ENCODE peak calls at places on chromosome 2, in nine cellular contexts. One of them, this sample, is unnamed.

GRCh38 chr2:47065771-47066380 is 89.2 kb downstream of the STPG4 start:
- DNase-seq in activated T-cell treated with anti-CD3 and anti-CD28 coated beads, Interleukin-2, amount 50 U/mL, for 4 hours: no peak
- DNase-seq in activated naive CD8-positive, alpha-beta T cell treated with anti-CD3 and anti-CD28 coated beads, Interleukin-2, amount 50 U/mL, for 24 hours: no peak
- DNase-seq in H7: no peak
- DNase-seq in activated CD4-positive, alpha-beta T cell treated with anti-CD3 and anti-CD28 coated beads, Interleukin-2, amount 50 U/mL, for 4 hours: no peak
- DNase-seq in activated CD8-positive, alpha-beta memory T cell treated with anti-CD3 and anti-CD28 coated beads for 48 hours: no peak
- DNase-seq in substantia nigra: no peak
- DNase-seq in M059J: peak; percentile 97
- DNase-seq in pons: no peak
- DNase-seq in this sample: no peak

GRCh38 chr2:53740170-53740569 is 27.4 kb upstream of the CHAC2 start:
- DNase-seq in activated T-cell treated with anti-CD3 and anti-CD28 coated beads, Interleukin-2, amount 50 U/mL, for 4 hours: no peak
- DNase-seq in activated naive CD8-positive, alpha-beta T cell treated with anti-CD3 and anti-CD28 coated beads, Interleukin-2, amount 50 U/mL, for 24 hours: no peak
- DNase-seq in H7: peak; percentile 6
- DNase-seq in activated CD4-positive, alpha-beta T cell treated with anti-CD3 and anti-CD28 coated beads, Interleukin-2, amount 50 U/mL, for 4 hours: no peak
- DNase-seq in activated CD8-positive, alpha-beta memory T cell treated with anti-CD3 and anti-CD28 coated beads for 48 hours: no peak
- DNase-seq in substantia nigra: no peak
- DNase-seq in M059J: peak; percentile 43
- DNase-seq in pons: peak; percentile 68
- DNase-seq in this sample: peak; percentile 3

GRCh38 chr2:65532318-65532717 is 99.9 kb upstream of the SPRED2 start:
- DNase-seq in activated T-cell treated with anti-CD3 and anti-CD28 coated beads, Interleukin-2, amount 50 U/mL, for 4 hours: no peak
- DNase-seq in activated naive CD8-positive, alpha-beta T cell treated with anti-CD3 and anti-CD28 coated beads, Interleukin-2, amount 50 U/mL, for 24 hours: no peak
- DNase-seq in H7: no peak
- DNase-seq in activated CD4-positive, alpha-beta T cell treated with anti-CD3 and anti-CD28 coated beads, Interleukin-2, amount 50 U/mL, for 4 hours: no peak
- DNase-seq in activated CD8-positive, alpha-beta memory T cell treated with anti-CD3 and anti-CD28 coated beads for 48 hours: no peak
- DNase-seq in substantia nigra: no peak
- DNase-seq in M059J: no peak
- DNase-seq in pons: no peak
- DNase-seq in this sample: no peak

GRCh38 chr2:223591596-223591995 is 10.6 kb downstream of the SCG2 start:
- DNase-seq in activated T-cell treated with anti-CD3 and anti-CD28 coated beads, Interleukin-2, amount 50 U/mL, for 4 hours: no peak
- DNase-seq in activated naive CD8-positive, alpha-beta T cell treated with anti-CD3 and anti-CD28 coated beads, Interleukin-2, amount 50 U/mL, for 24 hours: no peak
- DNase-seq in H7: no peak
- DNase-seq in activated CD4-positive, alpha-beta T cell treated with anti-CD3 and anti-CD28 coated beads, Interleukin-2, amount 50 U/mL, for 4 hours: no peak
- DNase-seq in activated CD8-positive, alpha-beta memory T cell treated with anti-CD3 and anti-CD28 coated beads for 48 hours: no peak
- DNase-seq in substantia nigra: no peak
- DNase-seq in M059J: peak; percentile 75
- DNase-seq in pons: no peak
- DNase-seq in this sample: no peak

GRCh38 chr2:120466704-120467054 is 120.7 kb downstream of the INHBB start:
- DNase-seq in activated T-cell treated with anti-CD3 and anti-CD28 coated beads, Interleukin-2, amount 50 U/mL, for 4 hours: no peak
- DNase-seq in activated naive CD8-positive, alpha-beta T cell treated with anti-CD3 and anti-CD28 coated beads, Interleukin-2, amount 50 U/mL, for 24 hours: no peak
- DNase-seq in H7: no peak
- DNase-seq in activated CD4-positive, alpha-beta T cell treated with anti-CD3 and anti-CD28 coated beads, Interleukin-2, amount 50 U/mL, for 4 hours: no peak
- DNase-seq in activated CD8-positive, alpha-beta memory T cell treated with anti-CD3 and anti-CD28 coated beads for 48 hours: no peak
- DNase-seq in substantia nigra: no peak
- DNase-seq in M059J: no peak
- DNase-seq in pons: peak; percentile 76
- DNase-seq in this sample: no peak

GRCh38 chr2:143852748-143853147 is 667.2 kb downstream of the ZEB2 start:
- DNase-seq in activated T-cell treated with anti-CD3 and anti-CD28 coated beads, Interleukin-2, amount 50 U/mL, for 4 hours: no peak
- DNase-seq in activated naive CD8-positive, alpha-beta T cell treated with anti-CD3 and anti-CD28 coated beads, Interleukin-2, amount 50 U/mL, for 24 hours: peak; percentile 12
- DNase-seq in H7: peak; percentile 63
- DNase-seq in activated CD4-positive, alpha-beta T cell treated with anti-CD3 and anti-CD28 coated beads, Interleukin-2, amount 50 U/mL, for 4 hours: no peak
- DNase-seq in activated CD8-positive, alpha-beta memory T cell treated with anti-CD3 and anti-CD28 coated beads for 48 hours: no peak
- DNase-seq in substantia nigra: no peak
- DNase-seq in M059J: no peak
- DNase-seq in pons: no peak
- DNase-seq in this sample: peak; percentile 25

GRCh38 chr2:121356058-121356640 is 71.1 kb upstream of the TFCP2L1 start:
- DNase-seq in activated T-cell treated with anti-CD3 and anti-CD28 coated beads, Interleukin-2, amount 50 U/mL, for 4 hours: no peak
- DNase-seq in activated naive CD8-positive, alpha-beta T cell treated with anti-CD3 and anti-CD28 coated beads, Interleukin-2, amount 50 U/mL, for 24 hours: peak; percentile 24
- DNase-seq in H7: peak; percentile 78
- DNase-seq in activated CD4-positive, alpha-beta T cell treated with anti-CD3 and anti-CD28 coated beads, Interleukin-2, amount 50 U/mL, for 4 hours: no peak
- DNase-seq in activated CD8-positive, alpha-beta memory T cell treated with anti-CD3 and anti-CD28 coated beads for 48 hours: no peak
- DNase-seq in substantia nigra: peak; percentile 18
- DNase-seq in M059J: peak; percentile 53
- DNase-seq in pons: peak; percentile 85
- DNase-seq in this sample: peak; percentile 70

GRCh38 chr2:53768233-53768542 is 584 bp downstream of the CHAC2 start:
- DNase-seq in activated T-cell treated with anti-CD3 and anti-CD28 coated beads, Interleukin-2, amount 50 U/mL, for 4 hours: no peak
- DNase-seq in activated naive CD8-positive, alpha-beta T cell treated with anti-CD3 and anti-CD28 coated beads, Interleukin-2, amount 50 U/mL, for 24 hours: no peak
- DNase-seq in H7: no peak
- DNase-seq in activated CD4-positive, alpha-beta T cell treated with anti-CD3 and anti-CD28 coated beads, Interleukin-2, amount 50 U/mL, for 4 hours: no peak
- DNase-seq in activated CD8-positive, alpha-beta memory T cell treated with anti-CD3 and anti-CD28 coated beads for 48 hours: no peak
- DNase-seq in substantia nigra: no peak
- DNase-seq in M059J: peak; percentile 60
- DNase-seq in pons: peak; percentile 17
- DNase-seq in this sample: peak; percentile 48

GRCh38 chr2:1638281-1638860 is 105.9 kb downstream of the PXDN start:
- DNase-seq in activated T-cell treated with anti-CD3 and anti-CD28 coated beads, Interleukin-2, amount 50 U/mL, for 4 hours: no peak
- DNase-seq in activated naive CD8-positive, alpha-beta T cell treated with anti-CD3 and anti-CD28 coated beads, Interleukin-2, amount 50 U/mL, for 24 hours: no peak
- DNase-seq in H7: no peak
- DNase-seq in activated CD4-positive, alpha-beta T cell treated with anti-CD3 and anti-CD28 coated beads, Interleukin-2, amount 50 U/mL, for 4 hours: no peak
- DNase-seq in activated CD8-positive, alpha-beta memory T cell treated with anti-CD3 and anti-CD28 coated beads for 48 hours: no peak
- DNase-seq in substantia nigra: no peak
- DNase-seq in M059J: peak; percentile 49
- DNase-seq in pons: no peak
- DNase-seq in this sample: no peak

GRCh38 chr2:239376942-239377531 is 23.8 kb downstream of the HDAC4 start:
- DNase-seq in activated T-cell treated with anti-CD3 and anti-CD28 coated beads, Interleukin-2, amount 50 U/mL, for 4 hours: no peak
- DNase-seq in activated naive CD8-positive, alpha-beta T cell treated with anti-CD3 and anti-CD28 coated beads, Interleukin-2, amount 50 U/mL, for 24 hours: no peak
- DNase-seq in H7: no peak
- DNase-seq in activated CD4-positive, alpha-beta T cell treated with anti-CD3 and anti-CD28 coated beads, Interleukin-2, amount 50 U/mL, for 4 hours: no peak
- DNase-seq in activated CD8-positive, alpha-beta memory T cell treated with anti-CD3 and anti-CD28 coated beads for 48 hours: no peak
- DNase-seq in substantia nigra: no peak
- DNase-seq in M059J: no peak
- DNase-seq in pons: no peak
- DNase-seq in this sample: no peak

GRCh38 chr2:57878573-57878910 is 168.1 kb upstream of the VRK2 start:
- DNase-seq in activated T-cell treated with anti-CD3 and anti-CD28 coated beads, Interleukin-2, amount 50 U/mL, for 4 hours: no peak
- DNase-seq in activated naive CD8-positive, alpha-beta T cell treated with anti-CD3 and anti-CD28 coated beads, Interleukin-2, amount 50 U/mL, for 24 hours: no peak
- DNase-seq in H7: no peak
- DNase-seq in activated CD4-positive, alpha-beta T cell treated with anti-CD3 and anti-CD28 coated beads, Interleukin-2, amount 50 U/mL, for 4 hours: no peak
- DNase-seq in activated CD8-positive, alpha-beta memory T cell treated with anti-CD3 and anti-CD28 coated beads for 48 hours: no peak
- DNase-seq in substantia nigra: no peak
- DNase-seq in M059J: no peak
- DNase-seq in pons: peak; percentile 74
- DNase-seq in this sample: no peak

GRCh38 chr2:2810504-2810903 is 479.4 kb upstream of the MYT1L start:
- DNase-seq in activated T-cell treated with anti-CD3 and anti-CD28 coated beads, Interleukin-2, amount 50 U/mL, for 4 hours: no peak
- DNase-seq in activated naive CD8-positive, alpha-beta T cell treated with anti-CD3 and anti-CD28 coated beads, Interleukin-2, amount 50 U/mL, for 24 hours: no peak
- DNase-seq in H7: peak; percentile 71
- DNase-seq in activated CD4-positive, alpha-beta T cell treated with anti-CD3 and anti-CD28 coated beads, Interleukin-2, amount 50 U/mL, for 4 hours: no peak
- DNase-seq in activated CD8-positive, alpha-beta memory T cell treated with anti-CD3 and anti-CD28 coated beads for 48 hours: no peak
- DNase-seq in substantia nigra: no peak
- DNase-seq in M059J: no peak
- DNase-seq in pons: no peak
- DNase-seq in this sample: no peak

GRCh38 chr2:121210691-121211090 is 74.3 kb downstream of the TFCP2L1 start:
- DNase-seq in activated T-cell treated with anti-CD3 and anti-CD28 coated beads, Interleukin-2, amount 50 U/mL, for 4 hours: no peak
- DNase-seq in activated naive CD8-positive, alpha-beta T cell treated with anti-CD3 and anti-CD28 coated beads, Interleukin-2, amount 50 U/mL, for 24 hours: no peak
- DNase-seq in H7: no peak
- DNase-seq in activated CD4-positive, alpha-beta T cell treated with anti-CD3 and anti-CD28 coated beads, Interleukin-2, amount 50 U/mL, for 4 hours: no peak
- DNase-seq in activated CD8-positive, alpha-beta memory T cell treated with anti-CD3 and anti-CD28 coated beads for 48 hours: no peak
- DNase-seq in substantia nigra: no peak
- DNase-seq in M059J: peak; percentile 27
- DNase-seq in pons: no peak
- DNase-seq in this sample: no peak

GRCh38 chr2:28676153-28676835 is 75.3 kb upstream of the PPP1CB start:
- DNase-seq in activated T-cell treated with anti-CD3 and anti-CD28 coated beads, Interleukin-2, amount 50 U/mL, for 4 hours: no peak
- DNase-seq in activated naive CD8-positive, alpha-beta T cell treated with anti-CD3 and anti-CD28 coated beads, Interleukin-2, amount 50 U/mL, for 24 hours: no peak
- DNase-seq in H7: no peak
- DNase-seq in activated CD4-positive, alpha-beta T cell treated with anti-CD3 and anti-CD28 coated beads, Interleukin-2, amount 50 U/mL, for 4 hours: no peak
- DNase-seq in activated CD8-positive, alpha-beta memory T cell treated with anti-CD3 and anti-CD28 coated beads for 48 hours: no peak
- DNase-seq in substantia nigra: no peak
- DNase-seq in M059J: peak; percentile 60
- DNase-seq in pons: no peak
- DNase-seq in this sample: no peak

GRCh38 chr2:195898505-195898904 is 170.1 kb downstream of the DNAH7 start:
- DNase-seq in activated T-cell treated with anti-CD3 and anti-CD28 coated beads, Interleukin-2, amount 50 U/mL, for 4 hours: no peak
- DNase-seq in activated naive CD8-positive, alpha-beta T cell treated with anti-CD3 and anti-CD28 coated beads, Interleukin-2, amount 50 U/mL, for 24 hours: no peak
- DNase-seq in H7: no peak
- DNase-seq in activated CD4-positive, alpha-beta T cell treated with anti-CD3 and anti-CD28 coated beads, Interleukin-2, amount 50 U/mL, for 4 hours: no peak
- DNase-seq in activated CD8-positive, alpha-beta memory T cell treated with anti-CD3 and anti-CD28 coated beads for 48 hours: no peak
- DNase-seq in substantia nigra: peak; percentile 65
- DNase-seq in M059J: peak; percentile 88
- DNase-seq in pons: peak; percentile 76
- DNase-seq in this sample: no peak

GRCh38 chr2:85248741-85249524 is 78.9 kb downstream of the TGOLN2 start:
- DNase-seq in activated T-cell treated with anti-CD3 and anti-CD28 coated beads, Interleukin-2, amount 50 U/mL, for 4 hours: no peak
- DNase-seq in activated naive CD8-positive, alpha-beta T cell treated with anti-CD3 and anti-CD28 coated beads, Interleukin-2, amount 50 U/mL, for 24 hours: no peak
- DNase-seq in H7: no peak
- DNase-seq in activated CD4-positive, alpha-beta T cell treated with anti-CD3 and anti-CD28 coated beads, Interleukin-2, amount 50 U/mL, for 4 hours: no peak
- DNase-seq in activated CD8-positive, alpha-beta memory T cell treated with anti-CD3 and anti-CD28 coated beads for 48 hours: no peak
- DNase-seq in substantia nigra: no peak
- DNase-seq in M059J: peak; percentile 92
- DNase-seq in pons: no peak
- DNase-seq in this sample: no peak

GRCh38 chr2:223647258-223647952 is 45.2 kb upstream of the SCG2 start:
- DNase-seq in activated T-cell treated with anti-CD3 and anti-CD28 coated beads, Interleukin-2, amount 50 U/mL, for 4 hours: no peak
- DNase-seq in activated naive CD8-positive, alpha-beta T cell treated with anti-CD3 and anti-CD28 coated beads, Interleukin-2, amount 50 U/mL, for 24 hours: no peak
- DNase-seq in H7: no peak
- DNase-seq in activated CD4-positive, alpha-beta T cell treated with anti-CD3 and anti-CD28 coated beads, Interleukin-2, amount 50 U/mL, for 4 hours: no peak
- DNase-seq in activated CD8-positive, alpha-beta memory T cell treated with anti-CD3 and anti-CD28 coated beads for 48 hours: no peak
- DNase-seq in substantia nigra: no peak
- DNase-seq in M059J: peak; percentile 32
- DNase-seq in pons: no peak
- DNase-seq in this sample: no peak

GRCh38 chr2:238144262-238144661 is 5.8 kb downstream of the KLHL30 start:
- DNase-seq in activated T-cell treated with anti-CD3 and anti-CD28 coated beads, Interleukin-2, amount 50 U/mL, for 4 hours: no peak
- DNase-seq in activated naive CD8-positive, alpha-beta T cell treated with anti-CD3 and anti-CD28 coated beads, Interleukin-2, amount 50 U/mL, for 24 hours: no peak
- DNase-seq in H7: no peak
- DNase-seq in activated CD4-positive, alpha-beta T cell treated with anti-CD3 and anti-CD28 coated beads, Interleukin-2, amount 50 U/mL, for 4 hours: no peak
- DNase-seq in activated CD8-positive, alpha-beta memory T cell treated with anti-CD3 and anti-CD28 coated beads for 48 hours: no peak
- DNase-seq in substantia nigra: no peak
- DNase-seq in M059J: no peak
- DNase-seq in pons: no peak
- DNase-seq in this sample: no peak

This sample was measured in NT2/D1.